ENCODE peak calls at places on chromosome X, in six cellular contexts. G, U, K, C, B and R are unnamed samples.

GRCh38 chrX:20515841-20516461 is 249.2 kb upstream of the RPS6KA3 start:
- DNase-seq in G (no peak), U (peak), K (peak), C (no peak), B (peak), R (peak)

GRCh38 chrX:122934131-122934530 is 249.9 kb upstream of the GRIA3 start:
- DNase-seq in G (no peak), U (no peak), K (peak), C (no peak), B (no peak), R (no peak)

GRCh38 chrX:134885336-134886016 is 105.3 kb upstream of the SMIM10 start:
- DNase-seq in G (no peak), U (no peak), K (no peak), C (no peak), B (no peak), R (no peak)

GRCh38 chrX:9134341-9134740 is 100.4 kb upstream of the FAM9B start:
- DNase-seq in G (no peak), U (no peak), K (no peak), C (no peak), B (no peak), R (no peak)

GRCh38 chrX:140504371-140505324 is at the start of gene SOX3:
- DNase-seq in G (no peak), U (no peak), K (no peak), C (no peak), B (no peak), R (peak)

GRCh38 chrX:36436286-36436860 is 516.8 kb downstream of the CFAP47 start:
- DNase-seq in G (no peak), U (no peak), K (no peak), C (no peak), B (no peak), R (no peak)

GRCh38 chrX:133922390-133922772 is 63.0 kb downstream of the GPC3 start:
- DNase-seq in G (no peak), U (no peak), K (no peak), C (no peak), B (no peak), R (no peak)

GRCh38 chrX:64206556-64207162 is 1.2 kb upstream of the AMER1 start:
- DNase-seq in G (no peak), U (no peak), K (peak), C (no peak), B (no peak), R (no peak)

GRCh38 chrX:17792842-17793241 is 55.5 kb downstream of the SCML1 start:
- DNase-seq in G (no peak), U (no peak), K (no peak), C (no peak), B (no peak), R (no peak)

GRCh38 chrX:63506320-63506719 is 155.2 kb upstream of the SPIN4 start:
- DNase-seq in G (no peak), U (no peak), K (peak), C (no peak), B (peak), R (peak)

GRCh38 chrX:107659768-107660167 is 31.5 kb downstream of the PRPS1 start:
- DNase-seq in G (no peak), U (peak), K (peak), C (peak), B (peak), R (peak)

GRCh38 chrX:19660604-19661003 is 145.3 kb upstream of the MAP3K15 start:
- DNase-seq in G (no peak), U (no peak), K (peak), C (no peak), B (no peak), R (no peak)

GRCh38 chrX:129769467-129770154 is 10.1 kb upstream of the SASH3 start:
- DNase-seq in G (no peak), U (peak), K (no peak), C (no peak), B (no peak), R (peak)

GRCh38 chrX:50905334-50905733 is 5.2 kb upstream of the BMP15 start:
- DNase-seq in G (no peak), U (peak), K (no peak), C (no peak), B (no peak), R (no peak)

GRCh38 chrX:47697171-47697570 is 38.2 kb upstream of the UXT start:
- DNase-seq in G (no peak), U (no peak), K (peak), C (no peak), B (no peak), R (no peak)

GRCh38 chrX:7582191-7582590 is 260.8 kb upstream of the VCX start:
- DNase-seq in G (no peak), U (no peak), K (no peak), C (no peak), B (no peak), R (no peak)